ENCODE peak calls at places on chromosomes 16 and 17, in five cellular contexts. S is neural crest cell, L is AG20443, M is endodermal cell, F is T-helper 1 cell. X is an unnamed sample.

GRCh38 chr16:88968589-88969280 is 8.3 kb downstream of the CBFA2T3 start:
- DNase-seq in L (no peak), F (no peak), M (no peak), S (no peak), X (no peak)

GRCh38 chr17:22267019-22267418 is 574.7 kb downstream of the KCNJ18 start:
- DNase-seq in L (no peak), S (no peak), M (no peak), F (no peak), X (no peak)

GRCh38 chr16:13289515-13289914 is 388.1 kb downstream of the SHISA9 start:
- DNase-seq in F (no peak), S (no peak), M (no peak), L (no peak), X (no peak)

GRCh38 chr16:12971216-12971615 is 69.8 kb downstream of the SHISA9 start:
- DNase-seq in F (no peak), S (no peak), L (no peak), M (peak), X (no peak)

GRCh38 chr16:81645303-81645702 is 133.8 kb upstream of the PLCG2 start:
- DNase-seq in F (no peak), L (peak), S (no peak), M (peak), X (no peak)

GRCh38 chr16:73054732-73055481 is 7.0 kb upstream of the ZFHX3 start:
- DNase-seq in S (no peak), L (no peak), M (peak), F (no peak), X (no peak)

GRCh38 chr17:37741334-37742113 is 3.3 kb downstream of the HNF1B start:
- DNase-seq in S (no peak), M (no peak), L (no peak), F (no peak), X (no peak)

GRCh38 chr17:82670661-82671060 is 22.4 kb upstream of the WDR45B start:
- DNase-seq in L (no peak), F (no peak), M (no peak), S (no peak), X (no peak)

GRCh38 chr17:31295489-31295871 is 1.6 kb downstream of the OMG start:
- DNase-seq in S (no peak), M (no peak), L (no peak), F (no peak), X (no peak)

GRCh38 chr17:36008998-36009665 is 7.8 kb upstream of the CCL15 start:
- DNase-seq in M (peak), S (no peak), L (no peak), F (no peak), X (no peak)